ENCODE peak calls at places on chromosomes 16 and 17, in six cellular contexts. M is GM20000, H is lung, U is upper lobe of right lung, N is MCF 10A, X is astrocyte of the spinal cord. R is an unnamed sample.

GRCh38 chr16:72537684-72538083 is 365.7 kb upstream of the PMFBP1 start:
- DNase-seq in N (no peak), X (peak), U (no peak), H (no peak), M (no peak), R (peak)

GRCh38 chr17:73642659-73643011 is 1.6 kb downstream of the SDK2 start:
- DNase-seq in H (no peak), U (no peak), M (no peak), N (no peak), X (no peak), R (no peak)

GRCh38 chr17:41486809-41487530 is 2.7 kb downstream of the KRT36 start:
- DNase-seq in X (no peak), U (peak), M (peak), H (peak), N (no peak), R (no peak)

GRCh38 chr17:78724999-78725398 is 57.1 kb downstream of the CYTH1 start:
- DNase-seq in M (no peak), X (no peak), N (no peak), H (no peak), U (no peak), R (no peak)

GRCh38 chr17:3622977-3623594 is 13.0 kb downstream of the SHPK start:
- DNase-seq in X (no peak), M (no peak), N (no peak), U (no peak), H (no peak), R (no peak)

GRCh38 chr16:12674096-12674495 is 129.6 kb downstream of the CPPED1 start:
- DNase-seq in H (no peak), X (peak), U (no peak), N (no peak), M (no peak), R (peak)

GRCh38 chr17:57278740-57279387 is 22.5 kb downstream of the MSI2 start:
- DNase-seq in H (no peak), X (no peak), U (no peak), M (no peak), N (no peak), R (no peak)

GRCh38 chr16:65249768-65250167 is 127.9 kb upstream of the CDH11 start:
- DNase-seq in X (peak), N (no peak), H (peak), U (no peak), M (no peak), R (no peak)

GRCh38 chr17:76726766-76727718 is at the start of gene METTL23:
- DNase-seq in U (peak), H (peak), M (peak), N (peak), X (peak), R (peak)

GRCh38 chr16:86495756-86496261 is 14.5 kb upstream of the FOXF1 start:
- DNase-seq in N (no peak), X (no peak), M (no peak), H (no peak), U (no peak), R (no peak)

GRCh38 chr16:1059310-1059709 is 13.2 kb upstream of the SSTR5 start:
- DNase-seq in U (no peak), M (no peak), N (no peak), X (no peak), H (no peak), R (no peak)

GRCh38 chr16:64983983-64984382 is 137.9 kb downstream of the CDH11 start:
- DNase-seq in H (peak), N (peak), X (peak), M (no peak), U (no peak), R (peak)

GRCh38 chr16:87411375-87412271 is 19.5 kb downstream of the MAP1LC3B start:
- DNase-seq in M (no peak), N (no peak), X (no peak), U (no peak), H (no peak), R (no peak)

GRCh38 chr17:48873212-48873611 is 19.4 kb upstream of the ATP5MC1 start:
- DNase-seq in H (no peak), M (no peak), X (no peak), U (no peak), N (no peak), R (no peak)

GRCh38 chr16:4371481-4372314 is at the start of gene VASN:
- DNase-seq in H (peak), U (peak), N (peak), X (peak), M (peak), R (peak)

GRCh38 chr17:42153919-42154491 is 784 bp downstream of the RAB5C start:
- DNase-seq in H (no peak), N (no peak), U (no peak), M (no peak), X (peak), R (no peak)

GRCh38 chr16:53829186-53829747 is 125.3 kb downstream of the FTO start:
- DNase-seq in N (no peak), U (no peak), X (peak), M (no peak), H (no peak), R (peak)

GRCh38 chr17:69067274-69068047 is 6.7 kb upstream of the ABCA9 start:
- DNase-seq in X (no peak), N (no peak), M (no peak), U (no peak), H (no peak), R (no peak)
- TF ChIP-seq CTCF in X (peak), N (no peak), M (no peak), U (no peak), H (no peak), R (no peak)

GRCh38 chr16:27238016-27238587 is 30.5 kb downstream of the NSMCE1 start:
- DNase-seq in U (peak), X (no peak), N (no peak), M (no peak), H (no peak), R (no peak)
- TF ChIP-seq CTCF in U (no peak), X (no peak), N (no peak), M (no peak), H (no peak), R (no peak)

GRCh38 chr17:7445011-7445927 is at the start of gene CHRNB1:
- DNase-seq in X (peak), N (no peak), M (peak), H (peak), U (peak), R (no peak)
- TF ChIP-seq CTCF in X (no peak), N (no peak), M (peak), H (no peak), U (peak), R (no peak)

GRCh38 chr16:75457485-75458021 is 6.9 kb downstream of the TMEM170A start:
- DNase-seq in M (no peak), N (no peak), U (peak), H (no peak), X (no peak), R (no peak)

GRCh38 chr16:75458029-75458428 is 6.5 kb downstream of the TMEM170A start:
- DNase-seq in N (no peak), X (no peak), M (no peak), H (no peak), U (no peak), R (no peak)

GRCh38 chr16:75456971-75457370 is 7.5 kb downstream of the TMEM170A start:
- DNase-seq in M (no peak), N (no peak), U (peak), X (no peak), H (no peak), R (no peak)

GRCh38 chr16:75458439-75458838 is 6.0 kb downstream of the TMEM170A start:
- DNase-seq in N (no peak), U (no peak), X (no peak), M (no peak), H (no peak), R (no peak)

GRCh38 chr16:75455677-75456076 is 8.8 kb downstream of the TMEM170A start:
- DNase-seq in H (no peak), U (peak), M (no peak), X (no peak), N (no peak), R (no peak)
- TF ChIP-seq CTCF in H (no peak), U (no peak), M (no peak), X (no peak), N (no peak), R (no peak)

DNA sequence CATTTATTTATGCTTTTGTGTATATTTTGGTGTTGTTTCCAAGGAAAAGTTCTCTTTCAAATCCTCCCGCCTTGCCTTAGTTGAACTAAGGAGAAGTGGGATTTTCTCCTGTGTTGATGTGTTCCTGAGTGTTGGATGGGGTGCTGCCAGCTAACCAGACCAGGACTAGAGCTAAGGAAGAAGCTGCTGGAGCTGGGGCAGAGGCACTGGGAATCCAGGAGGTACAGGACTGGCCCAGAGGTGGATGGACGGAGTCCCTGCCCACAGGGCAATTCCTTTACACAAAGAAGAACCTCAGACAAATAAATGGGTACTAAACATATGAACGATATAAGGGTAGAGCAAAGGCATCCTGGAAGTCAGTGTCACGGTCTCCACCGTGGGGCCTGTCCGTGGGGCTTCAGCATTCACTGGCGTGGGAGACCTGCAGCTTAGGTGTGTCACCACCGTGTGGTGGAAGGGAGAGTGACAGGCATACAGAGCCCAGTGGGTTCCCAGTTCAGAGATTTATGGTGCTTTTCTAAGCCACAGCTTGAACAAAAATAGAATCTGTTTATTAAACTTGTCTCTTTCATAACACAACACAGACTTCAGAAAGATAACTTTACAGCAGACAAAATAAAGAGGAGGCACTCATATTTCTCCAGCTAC is 270.7 kb downstream of the NTN1 start:
- DNase-seq in M (peak), N (peak), U (no peak), H (no peak), X (peak), R (no peak)
- TF ChIP-seq CTCF in M (peak), N (peak), U (peak), H (peak), X (peak), R (peak)

GRCh38 chr16:57372372-57373116 is at the start of gene CX3CL1:
- DNase-seq in X (peak), M (no peak), N (no peak), H (peak), U (peak), R (peak)
- TF ChIP-seq CTCF in X (no peak), M (no peak), N (no peak), H (peak), U (peak), R (no peak)

GRCh38 chr17:32944248-32945020 is 16.5 kb downstream of the TMEM98 start:
- DNase-seq in U (no peak), N (no peak), X (no peak), H (no peak), M (no peak), R (peak)
- TF ChIP-seq CTCF in U (no peak), N (no peak), X (no peak), H (no peak), M (no peak), R (no peak)

R was measured in HFFc6.